ENCODE peak calls at places on chromosomes 4 and X, in seven cellular contexts. U, D, F, Q, V, I and B are unnamed samples. For H3K27me3, the result is how much of the 10 kb centered on the place peaks cover.

GRCh38 chrX:123267220-123267619 is 83.1 kb downstream of the GRIA3 start:
- DNase-seq in D (no peak), I (no peak), Q (no peak), V (no peak), F (no peak), U (no peak), B (no peak)

GRCh38 chr4:140595065-140595464 is 26.3 kb upstream of the UCP1 start:
- DNase-seq in D (peak), U (no peak), I (no peak), F (peak), Q (no peak), V (no peak), B (no peak)

GRCh38 chr4:48780867-48781219 is 764 bp upstream of the FRYL start:
- DNase-seq in U (peak), F (peak), Q (no peak), I (no peak), V (no peak), D (peak), B (no peak)

GRCh38 chrX:37921758-37922157 is 74.4 kb upstream of the DYNLT3 start:
- DNase-seq in I (no peak), U (no peak), V (no peak), Q (no peak), F (no peak), D (no peak), B (no peak)

GRCh38 chr4:54897590-54897989 is 227.8 kb downstream of the KDR start:
- DNase-seq in F (no peak), I (no peak), U (no peak), Q (no peak), V (no peak), D (no peak), B (no peak)

GRCh38 chrX:20514358-20514757 is 247.6 kb upstream of the RPS6KA3 start:
- DNase-seq in F (no peak), D (no peak), I (no peak), Q (no peak), U (no peak), V (no peak), B (no peak)

GRCh38 chr4:128068927-128069326 is 7.8 kb downstream of the LARP1B start:
- DNase-seq in U (no peak), I (no peak), Q (no peak), F (no peak), V (no peak), D (no peak), B (no peak)

GRCh38 chrX:15678339-15678738 is 13.7 kb upstream of the CLTRN start:
- DNase-seq in V (no peak), D (no peak), U (no peak), I (no peak), Q (no peak), F (no peak), B (no peak)

GRCh38 chr4:7183161-7183560 is 9.2 kb upstream of the SORCS2 start:
- DNase-seq in Q (no peak), U (no peak), I (no peak), D (no peak), V (no peak), F (no peak), B (peak)

GRCh38 chrX:20383487-20383886 is 116.8 kb upstream of the RPS6KA3 start:
- DNase-seq in Q (no peak), U (no peak), D (no peak), V (no peak), I (no peak), F (no peak), B (no peak)

GRCh38 chr4:98801259-98801725 is 127.6 kb downstream of the EIF4E start:
- DNase-seq in V (no peak), D (no peak), I (no peak), U (no peak), Q (no peak), F (no peak), B (no peak)

GRCh38 chr4:8289956-8290700 is 20.6 kb downstream of the HTRA3 start:
- DNase-seq in U (no peak), Q (no peak), F (no peak), V (peak), D (no peak), I (no peak), B (peak)

GRCh38 chrX:96685205-96686099 is 810 bp downstream of the DIAPH2 start:
- DNase-seq in D (peak), I (no peak), V (peak), F (peak), U (peak), Q (peak), B (peak)

GRCh38 chrX:37578045-37578444 is 6.6 kb downstream of the LANCL3 start:
- DNase-seq in F (peak), Q (no peak), D (no peak), I (no peak), U (no peak), V (no peak), B (no peak)

GRCh38 chrX:30875957-30876356 is 13.1 kb downstream of the TAB3 start:
- DNase-seq in Q (no peak), U (no peak), I (no peak), V (no peak), D (no peak), F (no peak), B (no peak)

GRCh38 chr4:187478292-187479205 is 517.0 kb upstream of the ZFP42 start:
- DNase-seq in Q (no peak), D (no peak), I (no peak), F (no peak), U (no peak), V (no peak), B (no peak)

GRCh38 chr4:134027931-134028330 is 173.7 kb downstream of the PABPC4L start:
- DNase-seq in U (no peak), F (no peak), D (no peak), I (no peak), V (no peak), Q (no peak), B (no peak)

GRCh38 chrX:103187953-103188475 is 26.9 kb upstream of the BEX4 start:
- DNase-seq in I (no peak), F (no peak), V (no peak), Q (no peak), U (no peak), D (no peak), B (no peak)

GRCh38 chrX:8748855-8749254 is 16.9 kb upstream of the ANOS1 start:
- DNase-seq in I (no peak), Q (no peak), U (no peak), V (no peak), D (no peak), F (no peak), B (no peak)

GRCh38 chrX:137547291-137547690 is 18.6 kb upstream of the ZIC3 start:
- DNase-seq in Q (no peak), V (no peak), I (no peak), F (no peak), U (no peak), D (no peak), B (no peak)

GRCh38 chr4:157739237-157739636 is 433.6 kb downstream of the GASK1B start:
- DNase-seq in U (no peak), Q (no peak), V (no peak), F (no peak), D (no peak), I (no peak), B (no peak)

GRCh38 chrX:132022863-132023116 is 312 bp upstream of the STK26 start:
- DNase-seq in F (no peak), D (no peak), U (no peak), V (no peak), I (no peak), Q (no peak), B (no peak)

GRCh38 chr4:71209161-71209560 is 129.7 kb upstream of the SLC4A4 start:
- DNase-seq in I (no peak), F (no peak), Q (no peak), U (no peak), D (no peak), V (no peak), B (no peak)

GRCh38 chr4:12846368-12846767 is 637.8 kb downstream of the RAB28 start:
- DNase-seq in F (no peak), Q (no peak), U (no peak), V (no peak), I (no peak), D (no peak), B (no peak)

GRCh38 chr4:155809835-155810234 is 51.0 kb downstream of the GUCY1B1 start:
- DNase-seq in F (no peak), D (no peak), U (no peak), V (no peak), Q (no peak), I (no peak), B (no peak)

GRCh38 chrX:100673397-100673953 is 29.5 kb downstream of the SRPX2 start:
- DNase-seq in U (no peak), Q (no peak), F (no peak), D (no peak), V (no peak), I (no peak), B (no peak)

GRCh38 chr4:111991163-111991562 is 154.1 kb upstream of the FAM241A start:
- DNase-seq in V (no peak), D (no peak), I (no peak), Q (no peak), U (no peak), F (no peak), B (no peak)

GRCh38 chrX:20623448-20623847 is 356.7 kb upstream of the RPS6KA3 start:
- DNase-seq in U (no peak), Q (no peak), V (no peak), I (no peak), F (no peak), D (no peak), B (no peak)

GRCh38 chrX:150880808-150881165 is 17.7 kb downstream of the CD99L2 start:
- DNase-seq in V (no peak), F (no peak), U (no peak), Q (no peak), D (no peak), I (no peak), B (no peak)

GRCh38 chrX:97021680-97022079 is 138.0 kb downstream of the RPA4 start:
- DNase-seq in V (no peak), D (no peak), F (no peak), Q (no peak), U (no peak), I (no peak), B (no peak)

GRCh38 chr4:120692964-120693363 is 229.6 kb downstream of the PRDM5 start:
- DNase-seq in F (peak), V (no peak), I (no peak), Q (no peak), D (peak), U (no peak), B (no peak)

GRCh38 chr4:72275381-72275780 is 243.6 kb downstream of the NPFFR2 start:
- DNase-seq in I (no peak), Q (no peak), V (no peak), U (no peak), F (no peak), D (no peak), B (no peak)

GRCh38 chr4:27666943-27667342 is 806.3 kb downstream of the STIM2 start:
- DNase-seq in F (no peak), D (no peak), U (no peak), I (no peak), V (no peak), Q (no peak), B (no peak)

GRCh38 chr4:5724377-5724776 is 13.4 kb downstream of the EVC start:
- DNase-seq in F (no peak), I (no peak), D (no peak), U (no peak), V (no peak), Q (no peak), B (no peak)

GRCh38 chrX:103918584-103919335 is 43.7 kb upstream of the TMSB15B start:
- DNase-seq in U (peak), Q (peak), I (no peak), V (peak), D (peak), F (peak), B (peak)

GRCh38 chr4:66564901-66565648 is 894.8 kb upstream of the EPHA5 start:
- DNase-seq in Q (no peak), F (no peak), D (no peak), I (no peak), U (no peak), V (no peak), B (no peak)

GRCh38 chr4:112361181-112361791 is 64.1 kb downstream of the ALPK1 start:
- DNase-seq in Q (no peak), I (no peak), V (no peak), U (no peak), F (no peak), D (no peak), B (no peak)

GRCh38 chr4:13907255-13907751 is 279.8 kb upstream of the BOD1L1 start:
- DNase-seq in D (no peak), U (no peak), Q (no peak), V (no peak), F (no peak), I (no peak), B (no peak)

GRCh38 chr4:157803441-157804168 is 369.2 kb downstream of the GASK1B start:
- DNase-seq in F (no peak), V (no peak), I (no peak), Q (no peak), U (no peak), D (no peak), B (no peak)

DNA sequence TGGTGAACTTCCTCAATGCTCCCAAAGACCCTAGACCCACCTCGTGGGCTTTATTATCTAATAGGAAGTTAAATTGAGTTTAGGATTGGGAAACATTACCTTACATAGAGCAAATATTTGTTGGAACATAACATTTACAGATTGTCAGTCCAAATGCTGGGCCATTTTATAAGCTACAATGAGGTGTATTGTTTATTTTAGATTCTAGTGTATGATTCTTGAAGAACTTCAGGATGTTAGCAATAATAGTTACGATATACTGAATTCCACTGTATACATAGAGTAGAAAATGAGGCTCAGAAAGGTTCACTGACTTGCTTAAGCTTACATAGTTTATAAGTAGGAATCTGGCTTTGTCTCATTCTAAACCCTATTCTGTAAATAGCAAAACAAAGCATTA is 37.4 kb downstream of the PAQR3 start:
- DNase-seq in D (no peak), V (no peak), Q (no peak), I (no peak), U (no peak), F (no peak), B (no peak)
- H3K27ac ChIP-seq in D (no peak), V (no peak), Q (no peak), I (no peak), U (no peak), F (no peak), B (no peak)

GRCh38 chr4:10346023-10346422 is 111.2 kb downstream of the ZNF518B start:
- DNase-seq in Q (no peak), U (no peak), F (no peak), I (no peak), D (no peak), V (no peak), B (no peak)

GRCh38 chr4:10347815-10348214 is 109.4 kb downstream of the ZNF518B start:
- DNase-seq in D (no peak), V (no peak), U (no peak), I (no peak), Q (no peak), F (no peak), B (no peak)

GRCh38 chr4:10345381-10345784 is 111.8 kb downstream of the ZNF518B start:
- DNase-seq in Q (no peak), V (no peak), I (no peak), U (no peak), D (no peak), F (no peak), B (no peak)

GRCh38 chr4:10348241-10348640 is 109.0 kb downstream of the ZNF518B start:
- DNase-seq in I (no peak), F (no peak), Q (no peak), U (no peak), D (no peak), V (no peak), B (no peak)

DNA sequence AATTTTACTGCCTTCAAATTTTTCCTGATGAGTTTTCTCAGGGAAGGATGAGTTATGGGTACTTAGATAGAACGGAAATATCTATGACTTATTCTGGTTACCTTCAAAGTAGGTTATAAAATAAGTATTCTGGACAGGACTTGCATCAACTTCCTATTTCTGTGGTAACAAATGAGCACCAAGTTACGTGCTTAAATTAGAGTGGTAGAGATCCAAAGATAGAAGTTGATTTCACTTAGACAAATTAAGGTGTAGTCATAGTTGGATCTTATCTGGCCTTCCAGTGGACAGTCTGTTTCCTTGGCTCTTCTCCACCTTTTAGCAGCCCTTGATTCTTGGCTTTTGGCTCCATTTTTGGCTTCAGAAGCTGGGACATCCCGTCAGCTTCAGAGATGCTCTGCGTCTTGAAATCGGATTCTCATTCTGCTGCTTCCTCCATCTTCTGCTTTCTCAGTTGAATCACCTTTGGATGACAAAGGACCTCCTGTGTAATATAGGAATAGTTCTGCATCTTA is 109.9 kb downstream of the ZNF518B start:
- DNase-seq in F (no peak), I (no peak), Q (no peak), V (no peak), D (no peak), U (no peak), B (no peak)
- H3K27me3 ChIP-seq in F (under half), I (under half), Q (under half), V (under half), D (under half), U (under half), B (under half)

DNA sequence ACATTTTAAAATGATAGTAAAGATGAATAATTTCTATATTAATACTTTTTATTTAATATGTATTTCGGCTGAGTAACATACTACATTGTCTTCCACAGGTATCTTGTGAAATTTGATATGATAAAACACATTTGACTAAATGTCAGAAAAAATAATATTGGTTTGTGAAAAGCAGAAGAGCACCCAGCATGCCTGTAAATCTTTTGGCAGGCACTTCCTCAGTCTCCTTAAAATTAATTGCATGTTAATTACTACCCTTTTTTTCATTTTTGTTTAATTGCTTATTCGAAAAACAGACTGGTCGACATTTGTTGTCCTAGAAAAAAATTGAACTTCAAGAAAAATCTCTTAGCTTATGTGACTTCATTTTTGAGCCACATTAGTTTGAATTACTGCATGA is 40.6 kb downstream of the CLCN3 start:
- DNase-seq in D (no peak), V (no peak), Q (no peak), I (no peak), F (no peak), U (no peak), B (no peak)
- H3K27ac ChIP-seq in D (peak), V (peak), Q (peak), I (no peak), F (peak), U (no peak), B (peak)

DNA sequence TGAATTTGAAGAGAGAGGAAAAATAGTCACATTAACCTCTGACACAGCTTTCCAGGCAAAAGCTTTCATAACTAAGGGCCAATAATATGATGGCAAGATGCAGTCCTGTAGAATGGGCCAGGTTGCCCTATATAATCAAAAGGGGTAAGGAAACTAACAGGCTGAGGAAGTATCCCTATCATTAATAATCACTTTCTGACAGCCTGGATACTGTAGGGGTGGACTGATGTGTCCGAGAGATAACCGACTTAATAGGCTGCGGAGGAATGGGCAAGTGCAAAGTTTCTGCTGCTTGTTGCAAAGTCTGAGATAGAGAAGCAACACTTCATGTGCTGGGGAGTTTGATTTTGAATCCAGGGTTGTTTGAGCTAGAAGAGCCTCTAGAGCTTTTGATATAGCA is 94.8 kb downstream of the DNAAF6 start:
- DNase-seq in F (no peak), I (no peak), V (no peak), U (no peak), D (no peak), Q (no peak), B (no peak)
- H3K27me3 ChIP-seq in F (under half), I (under half), V (under half), U (under half), D (under half), Q (under half), B (under half)

GRCh38 chrX:23727206-23727605 is 15.9 kb downstream of the ACOT9 start:
- DNase-seq in Q (no peak), D (no peak), U (no peak), V (no peak), I (no peak), F (no peak), B (no peak)

GRCh38 chrX:23729214-23729613 is 13.9 kb downstream of the ACOT9 start:
- DNase-seq in Q (no peak), I (no peak), V (no peak), F (no peak), U (no peak), D (no peak), B (no peak)

GRCh38 chrX:23720117-23720677 is 22.9 kb downstream of the ACOT9 start:
- DNase-seq in U (no peak), Q (no peak), I (no peak), V (no peak), D (no peak), F (no peak), B (no peak)

DNA sequence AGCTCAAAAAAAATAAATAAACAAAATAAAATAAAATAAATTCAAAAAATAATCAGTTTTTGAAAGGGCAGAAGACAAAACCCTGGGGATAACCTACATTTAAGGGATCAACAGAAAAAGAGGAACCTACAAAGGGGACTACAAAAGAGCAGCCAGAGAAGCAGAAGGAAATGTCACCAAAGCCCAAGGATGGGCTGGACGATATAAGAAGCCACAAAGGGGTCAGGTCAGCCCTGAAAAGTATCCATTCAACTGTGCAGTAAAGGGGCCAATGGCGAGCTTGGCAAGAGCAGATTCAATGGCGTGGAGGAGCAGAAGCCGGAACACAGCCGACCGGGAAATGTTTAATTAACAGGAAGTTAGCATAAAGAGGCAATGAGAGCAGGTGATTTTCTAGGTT is 16.9 kb downstream of the ACOT9 start:
- DNase-seq in D (no peak), F (no peak), Q (no peak), U (no peak), I (no peak), V (no peak), B (no peak)
- H3K27ac ChIP-seq in D (no peak), F (no peak), Q (no peak), U (no peak), I (no peak), V (no peak), B (no peak)

GRCh38 chrX:83658731-83659130 is 150.6 kb downstream of the POU3F4 start:
- DNase-seq in F (no peak), D (no peak), U (no peak), V (no peak), I (no peak), Q (no peak), B (no peak)
- H3K27me3 ChIP-seq in F (under half), D (under half), U (under half), V (under half), I (under half), Q (under half), B (under half)